ENCODE peak calls at places on chromosomes 6 and 20, in ten cellular contexts. P is H1; W is body of pancreas; D is esophagus squamous epithelium; O is PC-9; I is Panc1; E is brain microvascular endothelial cell; U is hepatocyte; K is uterus; B is CD8-positive, alpha-beta T cell. S is an unnamed sample.

GRCh38 chr6:105178110-105178509 is 1.7 kb downstream of the POPDC3 start:
- DNase-seq in P (no peak), W (no peak), D (no peak), O (peak; percentile 91), I (no peak), E (peak; percentile 77), U (no peak), K (no peak), B (no peak), S (no peak)

GRCh38 chr6:130560231-130560630 is 194.4 kb downstream of the TMEM200A start:
- DNase-seq in P (no peak), W (no peak), D (no peak), O (no peak), I (no peak), E (peak; percentile 43), U (no peak), K (no peak), B (no peak), S (no peak)

GRCh38 chr6:108295676-108296075 is 822 bp downstream of the AFG1L start:
- DNase-seq in P (no peak), W (no peak), D (no peak), O (no peak), I (peak; percentile 4), E (no peak), U (no peak), K (no peak), B (no peak), S (no peak)

GRCh38 chr6:92446052-92446451 is 973.3 kb downstream of the EPHA7 start:
- DNase-seq in P (no peak), W (no peak), D (no peak), O (no peak), I (no peak), E (no peak), U (no peak), K (no peak), B (no peak), S (no peak)

GRCh38 chr6:153059757-153060156 is 57.2 kb upstream of the MTRF1L start:
- DNase-seq in P (no peak), W (no peak), D (no peak), O (no peak), I (no peak), E (no peak), U (no peak), K (no peak), B (no peak), S (no peak)

GRCh38 chr6:166464418-166465400 is 82.0 kb upstream of the MPC1 start:
- DNase-seq in P (no peak), W (no peak), D (no peak), O (no peak), I (no peak), E (no peak), U (no peak), K (no peak), B (no peak), S (no peak)

GRCh38 chr6:109454483-109455160 is 950 bp downstream of the MICAL1 start:
- DNase-seq in P (no peak), W (no peak), D (peak; percentile 31), O (no peak), I (no peak), E (peak; percentile 14), U (peak; percentile 45), K (no peak), B (peak; percentile 82), S (peak; percentile 66)

GRCh38 chr20:34082232-34082887 is 29.7 kb downstream of the EIF2S2 start:
- DNase-seq in P (no peak), W (no peak), D (no peak), O (no peak), I (no peak), E (no peak), U (no peak), K (no peak), B (no peak), S (peak; percentile 20)

GRCh38 chr6:30344191-30344867 is 627 bp upstream of the RPP21 start:
- DNase-seq in P (no peak), W (no peak), D (no peak), O (no peak), I (no peak), E (no peak), U (no peak), K (no peak), B (no peak), S (no peak)

GRCh38 chr6:30340589-30341054 is 4.3 kb upstream of the RPP21 start:
- DNase-seq in P (no peak), W (no peak), D (no peak), O (no peak), I (no peak), E (no peak), U (no peak), K (no peak), B (no peak), S (no peak)

GRCh38 chr6:30341728-30342127 is 3.2 kb upstream of the RPP21 start:
- DNase-seq in P (no peak), W (no peak), D (no peak), O (no peak), I (no peak), E (no peak), U (no peak), K (no peak), B (no peak), S (no peak)

GRCh38 chr6:30344868-30345671 is at the start of gene RPP21:
- DNase-seq in P (peak; percentile 93), W (peak; percentile 86), D (no peak), O (peak; percentile 66), I (no peak), E (peak; percentile 72), U (peak; percentile 93), K (peak; percentile 83), B (peak; percentile 85), S (peak; percentile 85)

GRCh38 chr6:30341249-30341648 is 3.7 kb upstream of the RPP21 start:
- DNase-seq in P (no peak), W (no peak), D (no peak), O (no peak), I (no peak), E (no peak), U (no peak), K (no peak), B (no peak), S (no peak)
- H3K36me3 ChIP-seq in P (peaks cover 42% of the 10 kb centered on the region), W (peaks cover 11% of the 10 kb centered on the region), D (peaks cover 5% of the 10 kb centered on the region), O (no peaks in the 10 kb centered on the region), I (no peaks in the 10 kb centered on the region), E (peaks cover 42% of the 10 kb centered on the region), U (no peaks in the 10 kb centered on the region), K (no peaks in the 10 kb centered on the region), B (peaks cover 23% of the 10 kb centered on the region), S (peaks cover 7% of the 10 kb centered on the region)

GRCh38 chr20:62263396-62263795 is 25.1 kb downstream of the OSBPL2 start:
- DNase-seq in P (no peak), W (no peak), D (no peak), O (no peak), I (no peak), E (no peak), U (no peak), K (no peak), B (no peak), S (no peak)

GRCh38 chr20:62267543-62267942 is 29.2 kb downstream of the OSBPL2 start:
- DNase-seq in P (no peak), W (no peak), D (no peak), O (peak; percentile 71), I (no peak), E (no peak), U (no peak), K (no peak), B (no peak), S (no peak)

GRCh38 chr20:62266851-62267250 is 28.5 kb downstream of the OSBPL2 start:
- DNase-seq in P (no peak), W (no peak), D (no peak), O (no peak), I (no peak), E (no peak), U (no peak), K (no peak), B (no peak), S (no peak)

GRCh38 chr20:62266340-62266739 is 28.0 kb downstream of the OSBPL2 start:
- DNase-seq in P (no peak), W (no peak), D (no peak), O (no peak), I (no peak), E (peak; percentile 10), U (no peak), K (no peak), B (no peak), S (no peak)

DNA sequence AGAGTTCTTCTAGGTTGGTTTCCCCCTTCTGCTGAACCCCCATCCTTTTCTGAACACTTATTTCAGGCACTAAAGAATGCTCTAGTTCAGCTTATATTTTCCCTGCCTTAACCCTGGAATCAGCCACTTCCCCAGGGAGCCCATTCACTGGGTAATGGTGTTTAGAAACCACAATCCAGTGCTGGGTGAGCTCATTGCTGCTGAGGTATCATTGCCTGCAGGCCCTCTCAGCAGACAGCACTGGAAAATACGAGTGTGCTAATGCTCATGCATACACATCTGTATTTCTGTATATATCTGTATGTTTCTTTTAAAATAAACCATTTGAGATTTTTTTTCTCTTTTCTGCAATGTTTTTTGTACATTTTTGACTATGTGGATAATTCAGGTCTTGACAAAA is 27.0 kb downstream of the OSBPL2 start:
- DNase-seq in P (no peak), W (no peak), D (no peak), O (no peak), I (no peak), E (no peak), U (no peak), K (no peak), B (no peak), S (no peak)
- H3K36me3 ChIP-seq in P (peaks cover 24% of the 10 kb centered on the region), W (peaks cover 14% of the 10 kb centered on the region), D (peaks cover 13% of the 10 kb centered on the region), O (peaks cover 13% of the 10 kb centered on the region), I (no peaks in the 10 kb centered on the region), E (peaks cover 39% of the 10 kb centered on the region), U (no peaks in the 10 kb centered on the region), K (no peaks in the 10 kb centered on the region), B (peaks cover 42% of the 10 kb centered on the region), S (peaks cover 20% of the 10 kb centered on the region)

DNA sequence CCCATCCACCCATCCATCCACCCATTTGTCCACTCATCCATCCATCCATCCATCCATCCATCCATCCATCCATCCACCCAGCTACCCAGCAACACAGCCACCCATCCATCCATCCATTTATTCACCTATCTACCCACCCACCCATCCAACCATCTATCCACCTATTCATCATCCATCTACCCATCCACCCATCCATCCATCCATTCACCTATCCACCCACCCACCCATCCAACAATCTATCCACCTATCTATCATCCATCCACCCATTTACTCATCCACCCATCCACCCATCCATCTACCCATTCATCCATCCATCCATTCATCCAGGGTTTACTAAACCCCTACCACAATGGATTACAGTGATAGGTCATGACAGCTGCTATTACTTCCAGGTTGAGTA is 7.4 kb downstream of the SERPINB1 start:
- DNase-seq in P (no peak), W (no peak), D (no peak), O (no peak), I (no peak), E (no peak), U (no peak), K (no peak), B (no peak), S (no peak)
- H3K36me3 ChIP-seq in P (peaks cover 8% of the 10 kb centered on the region), W (peaks cover 21% of the 10 kb centered on the region), D (peaks cover 4% of the 10 kb centered on the region), O (peaks cover 46% of the 10 kb centered on the region), I (peaks cover 11% of the 10 kb centered on the region), E (peaks cover 4% of the 10 kb centered on the region), U (no peaks in the 10 kb centered on the region), K (no peaks in the 10 kb centered on the region), B (peaks cover 39% of the 10 kb centered on the region), S (peaks cover 13% of the 10 kb centered on the region)

GRCh38 chr20:15253431-15253830 is 916.0 kb upstream of the FLRT3 start:
- DNase-seq in P (no peak), W (no peak), D (no peak), O (no peak), I (no peak), E (no peak), U (no peak), K (no peak), B (no peak), S (no peak)

GRCh38 chr20:15252289-15252688 is 914.9 kb upstream of the FLRT3 start:
- DNase-seq in P (no peak), W (no peak), D (no peak), O (no peak), I (no peak), E (no peak), U (no peak), K (no peak), B (no peak), S (no peak)

GRCh38 chr20:15257071-15257470 is 919.7 kb upstream of the FLRT3 start:
- DNase-seq in P (no peak), W (no peak), D (no peak), O (no peak), I (no peak), E (no peak), U (no peak), K (no peak), B (no peak), S (no peak)

GRCh38 chr20:15257471-15257870 is 920.1 kb upstream of the FLRT3 start:
- DNase-seq in P (no peak), W (no peak), D (no peak), O (no peak), I (no peak), E (no peak), U (no peak), K (no peak), B (no peak), S (no peak)
- H3K36me3 ChIP-seq in P (no peaks in the 10 kb centered on the region), W (no peaks in the 10 kb centered on the region), D (no peaks in the 10 kb centered on the region), O (no peaks in the 10 kb centered on the region), I (no peaks in the 10 kb centered on the region), E (no peaks in the 10 kb centered on the region), U (no peaks in the 10 kb centered on the region), K (no peaks in the 10 kb centered on the region), B (no peaks in the 10 kb centered on the region), S (no peaks in the 10 kb centered on the region)

S was measured in small intestine.